ENCODE peak calls at places on chromosomes 13 and 19, in five cellular contexts. T is adrenal gland; H is K562; I is CD8-positive, alpha-beta memory T cell; F is CD4-positive, alpha-beta T cell. X is an unnamed sample.

GRCh38 chr19:35777411-35777841 is 2.1 kb downstream of the ARHGAP33 start:
- DNase-seq in H (no peak), T (no peak), F (no peak), I (no peak), X (no peak)

GRCh38 chr13:50829896-50830295 is 13.6 kb downstream of the DLEU7 start:
- DNase-seq in T (no peak), H (no peak), F (no peak), I (no peak), X (no peak)

GRCh38 chr13:21849323-21849722 is 178.4 kb downstream of the FGF9 start:
- DNase-seq in F (no peak), H (peak; percentile 10), I (no peak), T (peak; percentile 43), X (no peak)

GRCh38 chr19:40677156-40677555 is 13.3 kb downstream of the NUMBL start:
- DNase-seq in H (no peak), I (no peak), F (no peak), T (no peak), X (no peak)

GRCh38 chr13:38888309-38888708 is 102.3 kb downstream of the STOML3 start:
- DNase-seq in T (no peak), I (no peak), H (no peak), F (no peak), X (no peak)

GRCh38 chr19:36891768-36892357 is 24.2 kb downstream of the ZNF829 start:
- DNase-seq in F (no peak), I (no peak), T (no peak), H (no peak), X (no peak)

GRCh38 chr19:1606138-1606651 is 933 bp upstream of the UQCR11 start:
- DNase-seq in H (no peak), F (no peak), T (peak; percentile 58), I (no peak), X (no peak)

GRCh38 chr13:40452741-40453665 is 213.4 kb downstream of the FOXO1 start:
- DNase-seq in H (no peak), T (no peak), F (no peak), I (no peak), X (no peak)

GRCh38 chr19:49767967-49768581 is 1.3 kb downstream of the AP2A1 start:
- DNase-seq in T (no peak), F (no peak), I (no peak), H (no peak), X (no peak)

GRCh38 chr19:49766007-49766937 is 529 bp upstream of the AP2A1 start:
- DNase-seq in I (peak; percentile 98), H (peak; percentile 99), T (peak; percentile 100), F (peak; percentile 99), X (peak; percentile 100)

GRCh38 chr19:49764341-49764740 is 1.2 kb upstream of the TSKS start:
- DNase-seq in H (no peak), F (no peak), I (no peak), T (no peak), X (no peak)

GRCh38 chr19:49766938-49767315 is at the start of gene AP2A1:
- DNase-seq in H (no peak), I (no peak), F (no peak), T (no peak), X (no peak)

GRCh38 chr19:49767380-49767779 is 579 bp downstream of the AP2A1 start:
- DNase-seq in I (no peak), H (no peak), F (no peak), T (peak; percentile 28), X (no peak)
- H3K27ac ChIP-seq in I (peak overlapping the region; percentile 79), H (peak overlapping the region; percentile 84), F (peak overlapping the region; percentile 70), T (peak overlapping the region; percentile 92), X (peak overlapping the region; percentile 80)

GRCh38 chr13:66543780-66544179 is 686.4 kb downstream of the PCDH9 start:
- DNase-seq in I (no peak), H (no peak), F (no peak), T (no peak), X (no peak)
- H3K27ac ChIP-seq in I (no peak overlapping the region), H (no peak overlapping the region), F (no peak overlapping the region), T (no peak overlapping the region), X (no peak overlapping the region)

DNA sequence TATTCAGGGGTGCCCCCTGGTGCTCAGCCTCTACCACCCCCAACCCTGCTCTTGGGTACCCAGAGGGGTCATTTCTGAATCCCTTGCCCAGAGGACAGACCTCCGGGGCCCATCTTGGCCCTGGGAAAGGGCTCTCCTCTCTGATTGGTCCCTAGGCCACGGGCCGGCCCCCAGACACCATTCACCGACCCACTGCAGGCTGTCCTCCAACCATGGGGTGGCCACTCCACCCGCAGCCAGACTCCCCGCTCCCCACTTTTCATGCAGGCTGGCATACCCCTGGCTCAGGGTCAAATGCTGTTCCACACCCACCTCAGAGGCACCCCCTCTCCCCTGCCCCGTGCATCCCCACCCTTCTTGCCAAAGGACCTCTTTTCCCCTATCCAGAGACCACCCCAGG is 14.8 kb downstream of the SMIM24 start:
- DNase-seq in F (no peak), T (no peak), I (no peak), H (peak; percentile 47), X (no peak)
- H3K27ac ChIP-seq in F (no peak overlapping the region), T (no peak overlapping the region), I (no peak overlapping the region), H (no peak overlapping the region), X (no peak overlapping the region)

DNA sequence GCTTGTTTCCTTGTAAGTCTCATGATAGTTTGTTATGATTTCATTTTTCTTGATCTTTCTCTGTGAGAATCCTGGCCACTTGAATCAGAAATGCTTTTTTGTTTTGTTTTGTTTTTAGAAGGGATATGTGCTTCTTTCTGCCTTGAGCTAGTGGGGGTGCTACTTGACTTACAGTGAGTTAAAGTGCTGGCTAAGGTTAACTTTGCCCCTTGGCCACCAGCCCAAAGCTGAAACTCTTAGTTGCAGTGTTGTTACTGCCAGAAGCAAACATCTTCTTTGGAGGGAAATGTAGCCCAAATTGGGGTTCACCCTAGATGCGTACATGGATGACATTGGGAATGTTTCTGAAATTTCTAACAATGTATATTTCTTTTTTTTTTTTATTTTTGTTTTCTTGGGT is 57.4 kb downstream of the TDRD3 start:
- DNase-seq in T (no peak), F (no peak), I (no peak), H (no peak), X (no peak)
- H3K27ac ChIP-seq in T (no peak overlapping the region), F (no peak overlapping the region), I (no peak overlapping the region), H (no peak overlapping the region), X (no peak overlapping the region)

X was measured in caudate nucleus.